ENCODE peak calls at places on chromosome 15, in four cellular contexts. B, P, J and G are unnamed samples.

GRCh38 chr15:85312486-85312885 is 67.9 kb upstream of the AKAP13 start:
- DNase-seq in B (peak), P (no peak), J (no peak), G (no peak)

GRCh38 chr15:90675464-90675863 is 41.7 kb upstream of the BLM start:
- DNase-seq in B (no peak), P (no peak), J (no peak), G (no peak)

GRCh38 chr15:99986297-99987118 is 253.3 kb upstream of the LYSMD4 start:
- DNase-seq in B (no peak), P (no peak), J (no peak), G (no peak)

GRCh38 chr15:34360298-34360697 is 6.7 kb downstream of the LPCAT4 start:
- DNase-seq in B (no peak), P (no peak), J (no peak), G (no peak)

GRCh38 chr15:42854576-42854975 is 66.0 kb downstream of the TTBK2 start:
- DNase-seq in B (no peak), P (no peak), J (no peak), G (no peak)

GRCh38 chr15:72907733-72908132 is 124.2 kb upstream of the ADPGK start:
- DNase-seq in B (no peak), P (no peak), J (no peak), G (no peak)

GRCh38 chr15:94844533-94845390 is 613.4 kb downstream of the MCTP2 start:
- DNase-seq in B (no peak), P (no peak), J (no peak), G (no peak)

GRCh38 chr15:75089781-75090734 is 66.7 kb downstream of the PPCDC start:
- DNase-seq in B (no peak), P (no peak), J (no peak), G (no peak)

GRCh38 chr15:27538325-27538724 is 560.8 kb downstream of the OCA2 start:
- DNase-seq in B (no peak), P (no peak), J (no peak), G (no peak)

GRCh38 chr15:92636950-92637481 is 18.6 kb downstream of the FAM174B start:
- DNase-seq in B (no peak), P (no peak), J (no peak), G (peak)